ENCODE peak calls at places on chromosome 13, in seven cellular contexts. D is SK-N-SH; E is uterus; M is CD8-positive, alpha-beta T cell; Y is fibroblast of lung; V is CD4-positive, alpha-beta T cell; T is left lung. R is an unnamed sample. For H3K27me3, the result is how much of the 10 kb centered on the place peaks cover.

GRCh38 chr13:26882731-26883130 is 122.1 kb upstream of the GPR12 start:
- DNase-seq in D (no peak), E (no peak), M (no peak), Y (no peak), V (no peak), T (no peak), R (no peak)

GRCh38 chr13:46543307-46543706 is 9.7 kb upstream of the LRCH1 start:
- DNase-seq in D (no peak), E (no peak), M (no peak), Y (no peak), V (no peak), T (no peak), R (no peak)

GRCh38 chr13:57865600-57866294 is 234.2 kb downstream of the PCDH17 start:
- DNase-seq in D (no peak), E (no peak), M (no peak), Y (no peak), V (no peak), T (no peak), R (no peak)

GRCh38 chr13:20160346-20161274 is at the start of gene GJA3:
- DNase-seq in D (peak), E (no peak), M (peak), Y (peak), V (peak), T (no peak), R (no peak)

GRCh38 chr13:21176982-21177284 is 475 bp downstream of the MRPL57 start:
- DNase-seq in D (no peak), E (no peak), M (no peak), Y (no peak), V (no peak), T (no peak), R (no peak)

GRCh38 chr13:44412341-44412935 is 38.8 kb downstream of the SERP2 start:
- DNase-seq in D (no peak), E (no peak), M (no peak), Y (no peak), V (no peak), T (no peak), R (no peak)

GRCh38 chr13:23709521-23709920 is 139.3 kb downstream of the TNFRSF19 start:
- DNase-seq in D (no peak), E (no peak), M (no peak), Y (no peak), V (no peak), T (no peak), R (no peak)

GRCh38 chr13:50124536-50125305 is 109.5 kb downstream of the KCNRG start:
- DNase-seq in D (peak), E (peak), M (peak), Y (peak), V (peak), T (peak), R (peak)

GRCh38 chr13:94371855-94372254 is 107.6 kb downstream of the DCT start:
- DNase-seq in D (no peak), E (no peak), M (no peak), Y (no peak), V (no peak), T (no peak), R (no peak)

GRCh38 chr13:93172109-93172508 is 54.5 kb upstream of the GPC6 start:
- DNase-seq in D (no peak), E (no peak), M (no peak), Y (no peak), V (no peak), T (no peak), R (no peak)

GRCh38 chr13:105774739-105775460 is 760.6 kb downstream of the EFNB2 start:
- DNase-seq in D (no peak), E (no peak), M (no peak), Y (peak), V (no peak), T (no peak), R (no peak)

GRCh38 chr13:70107498-70108271 is at the start of gene ATXN8OS:
- DNase-seq in D (peak), E (no peak), M (no peak), Y (peak), V (no peak), T (no peak), R (no peak)

GRCh38 chr13:31444266-31444862 is 244.6 kb downstream of the B3GLCT start:
- DNase-seq in D (no peak), E (no peak), M (no peak), Y (no peak), V (no peak), T (no peak), R (no peak)

GRCh38 chr13:63517376-63517775 is 2101.7 kb upstream of the PCDH20 start:
- DNase-seq in D (no peak), E (no peak), M (no peak), Y (peak), V (no peak), T (no peak), R (no peak)

GRCh38 chr13:27208514-27208913 is 36.9 kb upstream of the USP12 start:
- DNase-seq in D (no peak), E (no peak), M (no peak), Y (no peak), V (no peak), T (no peak), R (no peak)

GRCh38 chr13:42864952-42865634 is 83.7 kb downstream of the FAM216B start:
- DNase-seq in D (peak), E (no peak), M (no peak), Y (no peak), V (no peak), T (no peak), R (no peak)

GRCh38 chr13:108728370-108728769 is 99.0 kb downstream of the MYO16 start:
- DNase-seq in D (no peak), E (no peak), M (no peak), Y (no peak), V (no peak), T (no peak), R (no peak)

GRCh38 chr13:35675651-35676050 is 199.2 kb upstream of the MAB21L1 start:
- DNase-seq in D (no peak), E (no peak), M (no peak), Y (no peak), V (no peak), T (no peak), R (no peak)

GRCh38 chr13:60244381-60244780 is 80.7 kb upstream of the DIAPH3 start:
- DNase-seq in D (no peak), E (no peak), M (no peak), Y (no peak), V (no peak), T (no peak), R (no peak)

GRCh38 chr13:29799041-29799440 is 51.4 kb downstream of the UBL3 start:
- DNase-seq in D (no peak), E (no peak), M (no peak), Y (no peak), V (no peak), T (no peak), R (no peak)

GRCh38 chr13:101429733-101430132 is 13.4 kb upstream of the NALCN start:
- DNase-seq in D (no peak), E (no peak), M (no peak), Y (peak), V (no peak), T (no peak), R (no peak)

GRCh38 chr13:102972191-102972590 is 94.0 kb downstream of the SLC10A2 start:
- DNase-seq in D (no peak), E (no peak), M (no peak), Y (no peak), V (no peak), T (no peak), R (no peak)

GRCh38 chr13:72431981-72432617 is 295.3 kb downstream of the MZT1 start:
- DNase-seq in D (no peak), E (no peak), M (no peak), Y (peak), V (no peak), T (no peak), R (no peak)

GRCh38 chr13:99191900-99192399 is 8.7 kb upstream of the UBAC2 start:
- DNase-seq in D (no peak), E (no peak), M (no peak), Y (peak), V (no peak), T (no peak), R (no peak)

GRCh38 chr13:23859455-23859854 is 29.7 kb downstream of the MIPEP start:
- DNase-seq in D (no peak), E (no peak), M (no peak), Y (no peak), V (no peak), T (no peak), R (no peak)

DNA sequence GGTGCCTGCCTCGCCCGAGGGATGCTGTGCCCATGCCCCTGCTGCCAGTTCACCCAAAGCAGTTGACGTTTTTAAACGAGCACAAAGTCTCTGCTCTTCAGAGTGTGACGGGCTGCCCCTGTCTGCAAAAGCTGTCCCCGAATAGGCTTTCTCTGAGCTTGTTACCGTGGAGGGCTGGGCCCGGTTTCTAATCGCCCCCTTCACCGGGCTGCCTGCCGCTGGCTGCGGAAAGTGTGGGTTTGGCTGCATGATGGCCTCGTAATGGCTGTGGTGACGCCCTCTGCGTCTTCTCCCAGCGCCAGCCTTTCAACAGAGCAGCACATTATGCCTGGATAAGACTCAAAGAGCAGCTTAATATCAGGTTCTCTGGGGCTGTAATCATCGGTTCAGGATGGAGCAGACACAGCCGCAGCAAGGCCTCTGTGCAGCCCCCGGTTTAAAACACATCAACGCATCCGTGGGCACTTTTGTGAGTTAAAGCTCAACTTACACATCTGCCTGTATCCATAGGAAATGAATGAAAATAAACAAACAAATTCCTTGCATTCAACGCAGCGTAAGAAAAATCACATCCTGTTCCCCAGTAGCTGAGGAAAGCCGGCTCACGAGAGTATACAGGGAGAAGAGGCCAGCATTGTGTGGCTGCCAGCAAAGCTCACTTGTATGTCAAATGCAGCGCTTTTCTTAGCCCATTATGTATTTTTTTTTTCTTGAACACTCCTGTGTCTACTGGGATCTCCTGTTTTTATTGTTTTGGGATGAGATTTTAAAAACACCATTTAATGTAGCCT is 166.4 kb upstream of the SOX1 start:
- DNase-seq in D (no peak), E (no peak), M (no peak), Y (no peak), V (no peak), T (no peak), R (peak)
- H3K27me3 ChIP-seq in D (under half), E (under half), M (under half), Y (under half), V (under half), T (under half), R (under half)

GRCh38 chr13:37984357-37984756 is 114.8 kb upstream of the TRPC4 start:
- DNase-seq in D (no peak), E (no peak), M (no peak), Y (no peak), V (no peak), T (no peak), R (no peak)
- TF ChIP-seq CTCF in D (peak), E (no peak), M (no peak), Y (no peak), V (no peak), T (no peak), R (no peak)

DNA sequence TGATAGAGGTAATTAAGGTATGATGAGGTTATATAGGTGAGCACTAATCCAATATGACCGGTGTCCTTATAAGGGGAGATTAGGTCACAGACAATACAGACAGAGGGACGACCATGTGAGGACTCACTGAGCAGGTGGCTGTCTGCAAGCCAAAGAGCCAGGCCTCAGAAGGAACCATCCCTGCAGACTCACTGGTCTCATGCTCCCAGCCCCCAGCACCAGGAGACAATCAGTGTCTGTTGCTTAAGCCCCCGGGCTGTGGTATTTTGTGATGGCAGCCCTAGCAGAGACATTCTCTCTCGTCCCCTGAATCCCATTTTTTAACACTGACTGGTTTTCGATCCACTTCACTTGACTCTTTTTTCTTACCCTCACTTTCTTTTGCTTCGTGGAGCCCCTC is 51.9 kb upstream of the PABPC3 start:
- DNase-seq in D (no peak), E (no peak), M (no peak), Y (no peak), V (no peak), T (no peak), R (no peak)
- H3K27me3 ChIP-seq in D (half or more), E (under half), M (under half), Y (under half), V (half or more), T (under half), R (under half)

GRCh38 chr13:98105929-98106336 is 37.0 kb upstream of the FARP1 start:
- DNase-seq in D (no peak), E (no peak), M (no peak), Y (peak), V (no peak), T (no peak), R (no peak)

GRCh38 chr13:98099627-98100026 is 43.3 kb upstream of the FARP1 start:
- DNase-seq in D (no peak), E (no peak), M (no peak), Y (no peak), V (no peak), T (no peak), R (no peak)

GRCh38 chr13:98108330-98108729 is 34.6 kb upstream of the FARP1 start:
- DNase-seq in D (no peak), E (no peak), M (no peak), Y (peak), V (no peak), T (no peak), R (no peak)

GRCh38 chr13:98103531-98103930 is 39.4 kb upstream of the FARP1 start:
- DNase-seq in D (no peak), E (no peak), M (no peak), Y (peak), V (no peak), T (no peak), R (no peak)

DNA sequence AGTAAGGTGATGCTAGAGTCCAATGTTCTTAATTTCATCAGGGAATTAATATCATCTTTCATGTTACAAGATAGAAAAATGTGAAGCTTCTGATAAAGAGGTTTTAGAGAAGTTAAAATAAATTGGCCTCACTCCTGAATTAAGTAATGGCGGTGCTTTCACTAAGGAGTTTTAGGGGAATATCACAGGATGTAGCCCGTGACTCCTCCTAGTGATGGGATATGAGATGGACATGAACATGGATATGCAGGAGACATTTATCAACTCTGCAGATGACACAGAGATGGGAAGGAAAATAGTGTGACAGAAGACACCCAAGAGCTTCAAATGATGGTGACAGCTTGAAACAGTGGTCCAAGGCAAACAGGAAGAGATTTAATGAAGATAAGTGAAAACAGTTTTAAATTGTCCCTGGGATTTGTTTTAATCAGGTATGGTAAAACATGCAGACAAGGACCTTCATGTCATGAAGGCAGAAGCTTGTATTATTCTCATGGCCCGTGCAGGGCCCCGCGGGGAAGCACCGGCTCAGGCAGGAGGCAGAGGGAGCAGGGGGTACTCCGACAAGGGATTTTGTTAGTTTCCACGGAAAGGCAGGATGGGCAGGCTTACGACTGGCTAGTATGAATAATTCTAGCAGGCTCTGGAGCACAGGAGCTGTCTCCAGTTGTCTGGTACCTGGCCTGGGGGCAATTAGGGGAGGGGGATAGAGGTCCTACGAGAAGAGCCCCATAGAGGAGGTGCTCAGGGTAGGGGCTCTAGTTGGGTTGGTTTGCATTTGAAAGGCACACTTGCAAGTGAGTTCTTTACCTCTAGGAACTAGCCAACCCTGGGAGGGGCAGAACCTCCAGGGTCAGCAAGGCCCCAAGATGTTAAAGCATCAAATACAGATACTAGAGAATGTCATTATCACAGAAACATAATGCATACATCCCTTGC is 38.7 kb upstream of the FARP1 start:
- DNase-seq in D (peak), E (no peak), M (no peak), Y (no peak), V (no peak), T (no peak), R (no peak)
- TF ChIP-seq CTCF in D (peak), E (no peak), M (no peak), Y (peak), V (no peak), T (no peak), R (no peak)

GRCh38 chr13:113759525-113760137 is 605 bp downstream of the TMEM255B start:
- DNase-seq in D (peak), E (peak), M (no peak), Y (no peak), V (no peak), T (no peak), R (peak)

GRCh38 chr13:113762538-113762937 is 3.5 kb downstream of the TMEM255B start:
- DNase-seq in D (no peak), E (no peak), M (no peak), Y (no peak), V (no peak), T (no peak), R (peak)

GRCh38 chr13:113762075-113762474 is 3.0 kb downstream of the TMEM255B start:
- DNase-seq in D (no peak), E (no peak), M (no peak), Y (no peak), V (no peak), T (no peak), R (no peak)

GRCh38 chr13:113763254-113763653 is 4.2 kb downstream of the TMEM255B start:
- DNase-seq in D (no peak), E (no peak), M (no peak), Y (no peak), V (no peak), T (no peak), R (peak)

GRCh38 chr13:113761136-113761535 is 2.1 kb downstream of the TMEM255B start:
- DNase-seq in D (no peak), E (no peak), M (no peak), Y (no peak), V (no peak), T (no peak), R (no peak)
- H3K27me3 ChIP-seq in D (under half), E (under half), M (under half), Y (under half), V (under half), T (under half), R (under half)

GRCh38 chr13:33109801-33110200 is 93.6 kb downstream of the KL start:
- DNase-seq in D (no peak), E (no peak), M (no peak), Y (no peak), V (no peak), T (no peak), R (no peak)
- TF ChIP-seq CTCF in D (peak), E (no peak), M (no peak), Y (peak), V (no peak), T (no peak), R (no peak)

GRCh38 chr13:38684714-38685113 is 2.2 kb upstream of the FREM2 start:
- DNase-seq in D (no peak), E (no peak), M (no peak), Y (no peak), V (no peak), T (no peak), R (no peak)
- H3K27me3 ChIP-seq in D (under half), E (under half), M (under half), Y (under half), V (under half), T (under half), R (under half)

GRCh38 chr13:28539625-28540286 is 44.8 kb upstream of the FLT1 start:
- DNase-seq in D (no peak), E (no peak), M (no peak), Y (no peak), V (no peak), T (no peak), R (no peak)
- TF ChIP-seq CTCF in D (no peak), E (no peak), M (no peak), Y (no peak), V (no peak), T (no peak), R (no peak)

R was measured in sigmoid colon.